ENCODE peak calls at places on chromosomes 3 and 15, in six cellular contexts. I, L, S, O, N and G are unnamed samples.

GRCh38 chr3:66297260-66297863 is 76.6 kb downstream of the SLC25A26 start:
- DNase-seq in L (no peak), I (no peak), N (no peak), S (no peak), O (no peak), G (no peak)

GRCh38 chr15:26157081-26157480 is 294.0 kb upstream of the ATP10A start:
- DNase-seq in I (no peak), O (no peak), L (no peak), S (no peak), N (no peak), G (no peak)

GRCh38 chr3:193851941-193852674 is 259.1 kb downstream of the OPA1 start:
- DNase-seq in I (no peak), S (no peak), L (no peak), O (no peak), N (no peak), G (no peak)

GRCh38 chr3:193884652-193885051 is 251.3 kb upstream of the HES1 start:
- DNase-seq in S (no peak), I (no peak), L (no peak), N (no peak), O (no peak), G (no peak)

GRCh38 chr3:185789134-185789533 is 35.7 kb downstream of the IGF2BP2 start:
- DNase-seq in N (no peak), I (no peak), S (no peak), O (no peak), L (no peak), G (no peak)

GRCh38 chr3:117562000-117562399 is 852.4 kb downstream of the TUSC7 start:
- DNase-seq in I (no peak), S (no peak), L (no peak), O (no peak), N (no peak), G (no peak)

GRCh38 chr3:168952551-168952950 is 711.0 kb downstream of the MECOM start:
- DNase-seq in O (no peak), S (no peak), L (peak), N (no peak), I (no peak), G (peak)

GRCh38 chr3:157311633-157312365 is 124.9 kb upstream of the PTX3 start:
- DNase-seq in S (no peak), N (no peak), O (no peak), I (no peak), L (peak), G (peak)

GRCh38 chr15:96171271-96171739 is 159.2 kb upstream of the NR2F2 start:
- DNase-seq in L (no peak), I (peak), N (no peak), O (no peak), S (no peak), G (no peak)

GRCh38 chr3:166706094-166706493 is 674.0 kb downstream of the ZBBX start:
- DNase-seq in O (no peak), N (no peak), S (no peak), I (no peak), L (no peak), G (no peak)

GRCh38 chr3:159902531-159903314 is 85.9 kb upstream of the IL12A start:
- DNase-seq in L (no peak), I (no peak), N (peak), S (no peak), O (no peak), G (no peak)

GRCh38 chr3:31242026-31242455 is 290.7 kb upstream of the STT3B start:
- DNase-seq in O (no peak), L (no peak), S (no peak), I (no peak), N (no peak), G (no peak)

GRCh38 chr3:186825294-186825821 is 17.2 kb upstream of the ADIPOQ start:
- DNase-seq in L (no peak), N (no peak), O (no peak), I (no peak), S (no peak), G (no peak)

GRCh38 chr3:30440147-30440604 is 166.2 kb upstream of the TGFBR2 start:
- DNase-seq in N (no peak), I (peak), O (no peak), L (no peak), S (no peak), G (peak)

GRCh38 chr15:51198701-51199253 is 104.1 kb upstream of the TNFAIP8L3 start:
- DNase-seq in N (no peak), S (no peak), L (no peak), O (no peak), I (no peak), G (no peak)

GRCh38 chr15:69194854-69195253 is 34.4 kb downstream of the GLCE start:
- DNase-seq in I (no peak), S (no peak), L (no peak), O (no peak), N (no peak), G (no peak)

GRCh38 chr3:154243353-154243752 is 80.9 kb downstream of the DHX36 start:
- DNase-seq in S (no peak), L (no peak), N (no peak), O (no peak), I (no peak), G (peak)

GRCh38 chr3:141394560-141394959 is 26.3 kb downstream of the ZBTB38 start:
- DNase-seq in I (no peak), L (no peak), N (no peak), O (no peak), S (no peak), G (no peak)

GRCh38 chr15:36507458-36507857 is 72.0 kb upstream of the CDIN1 start:
- DNase-seq in S (no peak), L (no peak), I (no peak), O (no peak), N (no peak), G (no peak)
- TF ChIP-seq CTCF in S (no peak), L (no peak), I (no peak), O (no peak), N (no peak), G (no peak)

GRCh38 chr3:132161608-132162007 is 126.8 kb upstream of the CPNE4 start:
- DNase-seq in S (no peak), N (no peak), O (no peak), I (no peak), L (no peak), G (no peak)
- TF ChIP-seq CTCF in S (no peak), N (no peak), O (no peak), I (no peak), L (no peak), G (peak)

GRCh38 chr3:14274999-14275961 is 96.7 kb downstream of the LSM3 start:
- DNase-seq in L (no peak), I (no peak), N (no peak), O (no peak), S (no peak), G (no peak)
- TF ChIP-seq CTCF in L (peak), I (peak), N (no peak), O (no peak), S (no peak), G (peak)

GRCh38 chr3:6779140-6779539 is 81.8 kb upstream of the GRM7 start:
- DNase-seq in L (no peak), O (no peak), I (no peak), N (no peak), S (no peak), G (no peak)
- TF ChIP-seq CTCF in L (no peak), O (no peak), I (no peak), N (no peak), S (no peak), G (no peak)

GRCh38 chr3:127373701-127374625 is 86.1 kb upstream of the PRR20G start:
- DNase-seq in I (peak), N (peak), S (no peak), O (no peak), L (no peak), G (no peak)
- TF ChIP-seq CTCF in I (no peak), N (peak), S (no peak), O (no peak), L (peak), G (peak)

DNA sequence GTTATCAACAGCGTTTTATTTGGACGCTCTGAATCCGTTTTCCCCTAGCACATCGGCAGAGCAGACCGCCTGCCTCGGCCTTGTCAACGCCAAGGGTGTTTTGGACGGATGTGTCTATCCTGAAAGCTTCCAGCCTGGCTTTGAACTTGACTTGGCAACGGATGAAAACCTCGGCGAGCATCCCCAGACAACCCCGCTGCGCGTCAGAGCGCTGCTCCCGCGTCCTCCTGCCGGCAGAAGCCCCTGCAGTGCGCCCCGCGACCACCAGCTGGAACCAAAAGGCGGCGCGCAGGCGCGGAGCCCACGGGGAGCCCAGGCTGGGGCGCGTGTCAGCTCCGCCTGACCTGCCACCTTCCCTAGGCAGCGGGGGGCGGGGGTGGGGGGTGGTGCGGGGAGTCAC is 26.2 kb upstream of the ARL8B start:
- DNase-seq in N (no peak), S (peak), O (no peak), I (no peak), L (no peak), G (no peak)
- TF ChIP-seq CTCF in N (no peak), S (peak), O (no peak), I (no peak), L (no peak), G (no peak)

DNA sequence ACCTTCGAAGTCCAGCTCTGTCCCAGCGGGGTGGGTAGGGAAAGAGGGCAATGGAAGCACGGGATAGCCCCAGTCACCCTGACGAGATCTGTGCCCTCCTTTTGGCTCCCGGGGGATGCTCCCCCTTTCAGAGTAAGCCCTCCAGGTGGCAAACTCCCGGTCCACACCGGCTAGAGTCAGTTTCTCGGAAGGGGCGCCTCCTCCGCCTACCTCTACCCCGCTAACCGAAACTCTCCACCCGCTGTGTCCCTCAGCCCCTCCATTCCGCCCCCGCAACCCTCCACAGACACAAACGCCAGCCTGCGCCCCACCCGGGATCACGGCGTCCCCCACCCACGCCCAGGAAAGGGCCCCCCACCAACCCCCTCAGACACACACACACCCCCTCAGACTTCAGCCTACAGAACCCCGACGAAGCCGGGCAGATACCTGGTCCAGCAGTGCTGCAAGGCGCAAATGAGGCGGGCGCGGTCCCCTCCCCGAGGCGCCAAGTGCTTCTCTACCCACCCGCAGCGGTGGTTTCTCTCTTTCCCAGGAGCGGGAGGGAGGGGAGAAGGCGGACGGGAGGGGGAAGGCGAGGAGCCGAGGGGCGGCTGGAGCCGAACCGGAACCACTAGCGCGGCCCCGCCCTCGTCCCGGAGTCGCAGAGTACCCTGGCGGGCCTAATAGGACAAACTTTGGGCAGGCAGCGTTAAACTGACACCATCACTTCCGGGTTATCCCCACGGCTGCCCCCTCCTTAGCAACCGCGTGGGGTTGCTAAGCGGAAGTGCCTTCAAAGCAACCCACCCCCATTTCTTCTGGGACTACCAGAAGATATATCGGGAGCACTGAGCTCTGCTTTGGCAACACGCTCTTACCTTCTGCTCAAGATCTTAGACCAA is at the start of gene CSNK1G1:
- DNase-seq in L (peak), S (peak), N (peak), O (peak), I (peak), G (peak)
- TF ChIP-seq CTCF in L (no peak), S (no peak), N (no peak), O (no peak), I (no peak), G (no peak)

GRCh38 chr15:80309769-80310384 is 57.9 kb upstream of the CTXND1 start:
- DNase-seq in N (no peak), I (peak), S (no peak), L (no peak), O (no peak), G (peak)
- TF ChIP-seq CTCF in N (no peak), I (peak), S (peak), L (peak), O (no peak), G (peak)